ENCODE peak calls at places on chromosomes 13 and 19, in six cellular contexts. One of them, this sample, is unnamed.
A peak's percentile ranks its signal among the peaks of the same experiment; 100 is the strongest.

GRCh38 chr13:50230365-50230978 is 215.2 kb downstream of the KCNRG start:
- DNase-seq in cardiac muscle cell: peak; percentile 90
- DNase-seq in iPS-NIHi11: no peak
- DNase-seq in foreskin fibroblast: peak; percentile 65
- DNase-seq in MG63: no peak
- DNase-seq in NCI-H2081: no peak
- DNase-seq in this sample: no peak

GRCh38 chr13:46728777-46729176 is 68.2 kb downstream of the ESD start:
- DNase-seq in MG63: no peak
- DNase-seq in cardiac muscle cell: no peak
- DNase-seq in foreskin fibroblast: no peak
- DNase-seq in NCI-H2081: no peak
- DNase-seq in iPS-NIHi11: peak; percentile 67
- DNase-seq in this sample: no peak

GRCh38 chr13:28657784-28658538 is 969 bp upstream of the POMP start:
- DNase-seq in iPS-NIHi11: no peak
- DNase-seq in foreskin fibroblast: peak; percentile 29
- DNase-seq in NCI-H2081: no peak
- DNase-seq in cardiac muscle cell: peak; percentile 46
- DNase-seq in MG63: no peak
- DNase-seq in this sample: no peak

GRCh38 chr13:111909971-111910671 is 156.8 kb upstream of the SOX1 start:
- DNase-seq in foreskin fibroblast: no peak
- DNase-seq in cardiac muscle cell: no peak
- DNase-seq in NCI-H2081: no peak
- DNase-seq in MG63: no peak
- DNase-seq in iPS-NIHi11: no peak
- DNase-seq in this sample: no peak

GRCh38 chr13:50909605-50910482 is at the start of gene RNASEH2B:
- DNase-seq in foreskin fibroblast: peak; percentile 83
- DNase-seq in NCI-H2081: peak; percentile 85
- DNase-seq in MG63: peak; percentile 81
- DNase-seq in iPS-NIHi11: peak; percentile 80
- DNase-seq in cardiac muscle cell: peak; percentile 79
- DNase-seq in this sample: peak; percentile 64

GRCh38 chr19:48218964-48219363 is 36.7 kb downstream of the CARD8 start:
- DNase-seq in iPS-NIHi11: no peak
- DNase-seq in NCI-H2081: no peak
- DNase-seq in MG63: no peak
- DNase-seq in foreskin fibroblast: peak; percentile 30
- DNase-seq in cardiac muscle cell: peak; percentile 58
- DNase-seq in this sample: no peak

GRCh38 chr19:8355631-8356402 is 8.1 kb upstream of the ANGPTL4 start:
- DNase-seq in MG63: peak; percentile 100
- DNase-seq in iPS-NIHi11: no peak
- DNase-seq in cardiac muscle cell: peak; percentile 97
- DNase-seq in NCI-H2081: no peak
- DNase-seq in foreskin fibroblast: peak; percentile 99
- DNase-seq in this sample: no peak

GRCh38 chr19:48970923-48971395 is 5.8 kb downstream of the FTL start:
- DNase-seq in NCI-H2081: no peak
- DNase-seq in cardiac muscle cell: peak; percentile 87
- DNase-seq in iPS-NIHi11: peak; percentile 75
- DNase-seq in foreskin fibroblast: peak; percentile 89
- DNase-seq in MG63: no peak
- DNase-seq in this sample: peak; percentile 56

GRCh38 chr13:114054269-114054668 is 78.2 kb downstream of the RASA3 start:
- DNase-seq in iPS-NIHi11: peak; percentile 85
- DNase-seq in NCI-H2081: no peak
- DNase-seq in MG63: no peak
- DNase-seq in cardiac muscle cell: no peak
- DNase-seq in foreskin fibroblast: no peak
- DNase-seq in this sample: peak; percentile 50

GRCh38 chr19:41774515-41774980 is 19.2 kb downstream of the CEACAM6 start:
- DNase-seq in foreskin fibroblast: no peak
- DNase-seq in MG63: no peak
- DNase-seq in cardiac muscle cell: no peak
- DNase-seq in iPS-NIHi11: no peak
- DNase-seq in NCI-H2081: peak; percentile 34
- DNase-seq in this sample: no peak

GRCh38 chr13:74187564-74187963 is 53.4 kb upstream of the KLF12 start:
- DNase-seq in MG63: peak; percentile 72
- DNase-seq in foreskin fibroblast: peak; percentile 42
- DNase-seq in NCI-H2081: no peak
- DNase-seq in cardiac muscle cell: no peak
- DNase-seq in iPS-NIHi11: no peak
- DNase-seq in this sample: no peak